ENCODE peak calls at places on chromosomes 16 and 17, in five cellular contexts. B, S, N, Z and Q are unnamed samples.

GRCh38 chr17:31696184-31696602 is 162.9 kb downstream of the COPRS start:
- DNase-seq in B (no peak), S (no peak), N (no peak), Z (no peak), Q (peak)

GRCh38 chr16:8959921-8960787 is 3.6 kb downstream of the USP7 start:
- DNase-seq in B (no peak), S (peak), N (no peak), Z (no peak), Q (peak)

GRCh38 chr16:9597967-9598730 is 506.7 kb downstream of the HAPSTR1 start:
- DNase-seq in B (no peak), S (no peak), N (no peak), Z (no peak), Q (no peak)

GRCh38 chr17:46193246-46193625 is at the start of gene KANSL1:
- DNase-seq in B (peak), S (peak), N (peak), Z (peak), Q (peak)

GRCh38 chr16:29757950-29758466 is 12.2 kb upstream of the C16orf54 start:
- DNase-seq in B (no peak), S (no peak), N (no peak), Z (no peak), Q (peak)

GRCh38 chr16:35200662-35201061 is 1741.2 kb downstream of the TP53TG3F start:
- DNase-seq in B (no peak), S (no peak), N (no peak), Z (no peak), Q (no peak)

GRCh38 chr16:56354746-56355145 is 70.6 kb downstream of the AMFR start:
- DNase-seq in B (no peak), S (no peak), N (no peak), Z (no peak), Q (no peak)

GRCh38 chr16:25109643-25110042 is 1.9 kb upstream of the LCMT1 start:
- DNase-seq in B (no peak), S (no peak), N (peak), Z (no peak), Q (peak)

GRCh38 chr17:281365-281999 is 71.1 kb downstream of the RPH3AL start:
- DNase-seq in B (no peak), S (no peak), N (no peak), Z (no peak), Q (no peak)

GRCh38 chr17:81513669-81514484 is 1.3 kb upstream of the ACTG1 start:
- DNase-seq in B (no peak), S (peak), N (no peak), Z (peak), Q (peak)

GRCh38 chr16:49513040-49513439 is 139.4 kb downstream of the C16orf78 start:
- DNase-seq in B (no peak), S (no peak), N (no peak), Z (no peak), Q (no peak)

GRCh38 chr16:19654147-19654546 is 63.9 kb downstream of the KNOP1 start:
- DNase-seq in B (no peak), S (no peak), N (no peak), Z (no peak), Q (no peak)

GRCh38 chr16:57884655-57885133 is 82.4 kb upstream of the KIFC3 start:
- DNase-seq in B (no peak), S (no peak), N (no peak), Z (no peak), Q (no peak)

GRCh38 chr16:28538733-28539596 is at the start of gene NUPR1:
- DNase-seq in B (no peak), S (peak), N (peak), Z (no peak), Q (peak)

GRCh38 chr16:87061521-87061920 is 255.7 kb downstream of the C16orf95 start:
- DNase-seq in B (no peak), S (no peak), N (no peak), Z (no peak), Q (no peak)

GRCh38 chr16:89358030-89359005 is 132.0 kb downstream of the ANKRD11 start:
- DNase-seq in B (no peak), S (peak), N (no peak), Z (no peak), Q (no peak)

GRCh38 chr16:22296225-22297113 is 740 bp upstream of the POLR3E start:
- DNase-seq in B (no peak), S (no peak), N (peak), Z (no peak), Q (no peak)

GRCh38 chr17:51365090-51365489 is 104.7 kb downstream of the UTP18 start:
- DNase-seq in B (no peak), S (no peak), N (no peak), Z (no peak), Q (no peak)

GRCh38 chr17:17151962-17152361 is 54.2 kb downstream of the PLD6 start:
- DNase-seq in B (no peak), S (peak), N (peak), Z (peak), Q (peak)

GRCh38 chr17:45129426-45129939 is 2.8 kb downstream of the PLCD3 start:
- DNase-seq in B (no peak), S (no peak), N (no peak), Z (no peak), Q (no peak)

GRCh38 chr16:10950393-10950792 is 6.0 kb downstream of the CLEC16A start:
- DNase-seq in B (no peak), S (no peak), N (no peak), Z (no peak), Q (peak)

GRCh38 chr16:31354394-31355291 is at the start of gene ITGAX:
- DNase-seq in B (peak), S (peak), N (peak), Z (no peak), Q (peak)

GRCh38 chr17:1137465-1137894 is 42.3 kb downstream of the ABR start:
- DNase-seq in B (no peak), S (no peak), N (no peak), Z (no peak), Q (no peak)

GRCh38 chr16:46850619-46851555 is 19.9 kb upstream of the C16orf87 start:
- DNase-seq in B (no peak), S (no peak), N (no peak), Z (no peak), Q (no peak)

GRCh38 chr17:61248399-61248798 is 151.2 kb upstream of the TBX2 start:
- DNase-seq in B (no peak), S (no peak), N (no peak), Z (no peak), Q (peak)

GRCh38 chr17:71790791-71791190 is 330.0 kb upstream of the SOX9 start:
- DNase-seq in B (no peak), S (no peak), N (peak), Z (no peak), Q (peak)

GRCh38 chr17:4232168-4232813 is 31.5 kb downstream of the ANKFY1 start:
- DNase-seq in B (no peak), S (no peak), N (no peak), Z (no peak), Q (peak)

GRCh38 chr16:62190426-62190825 is 154.2 kb upstream of the CDH8 start:
- DNase-seq in B (no peak), S (no peak), N (no peak), Z (no peak), Q (no peak)

GRCh38 chr17:30290696-30291570 is 811 bp downstream of the BLMH start:
- DNase-seq in B (peak), S (peak), N (peak), Z (no peak), Q (peak)

GRCh38 chr17:30954046-30954805 is 16.6 kb upstream of the RNF135 start:
- DNase-seq in B (no peak), S (no peak), N (no peak), Z (no peak), Q (no peak)

GRCh38 chr16:88382491-88383400 is at the start of gene ZNF469:
- DNase-seq in B (no peak), S (no peak), N (peak), Z (no peak), Q (peak)

GRCh38 chr16:87125206-87126155 is 191.7 kb downstream of the C16orf95 start:
- DNase-seq in B (no peak), S (no peak), N (no peak), Z (no peak), Q (no peak)

GRCh38 chr17:42459256-42459982 is 741 bp downstream of the ATP6V0A1 start:
- DNase-seq in B (no peak), S (peak), N (peak), Z (peak), Q (peak)

GRCh38 chr16:83952587-83952939 is 477 bp upstream of the OSGIN1 start:
- DNase-seq in B (no peak), S (no peak), N (peak), Z (no peak), Q (no peak)

GRCh38 chr17:34412965-34413441 is 50.0 kb upstream of the CCL1 start:
- DNase-seq in B (no peak), S (no peak), N (no peak), Z (no peak), Q (no peak)

GRCh38 chr17:39782481-39782880 is 44.7 kb downstream of the GRB7 start:
- DNase-seq in B (no peak), S (no peak), N (no peak), Z (no peak), Q (no peak)

GRCh38 chr16:87780385-87780989 is 14.7 kb upstream of the KLHDC4 start:
- DNase-seq in B (peak), S (peak), N (peak), Z (no peak), Q (peak)

GRCh38 chr16:1545044-1545736 is 11.7 kb downstream of the TMEM204 start:
- DNase-seq in B (no peak), S (no peak), N (no peak), Z (peak), Q (no peak)